ENCODE peak calls at places on chromosomes 1 and 21, in four cellular contexts. F is H9, V is MCF 10A, K is breast epithelium. G is an unnamed sample.

GRCh38 chr1:238558746-238559145 is 668.0 kb upstream of the ZP4 start:
- DNase-seq in V (no peak), F (no peak), K (no peak), G (no peak)

GRCh38 chr1:25355841-25356395 is 17.8 kb downstream of the TMEM50A start:
- DNase-seq in K (no peak), F (no peak), V (no peak), G (no peak)

GRCh38 chr1:54542120-54542961 is 5.7 kb upstream of the ACOT11 start:
- DNase-seq in V (peak), K (no peak), F (peak), G (peak)

GRCh38 chr1:24415910-24416665 is 486 bp downstream of the NIPAL3 start:
- DNase-seq in K (no peak), F (no peak), V (peak), G (peak)

GRCh38 chr1:11944358-11944981 is 10.0 kb downstream of the PLOD1 start:
- DNase-seq in K (no peak), F (peak), V (no peak), G (no peak)

GRCh38 chr1:9315411-9316079 is 22.9 kb downstream of the SPSB1 start:
- DNase-seq in F (no peak), K (no peak), V (peak), G (peak)

GRCh38 chr1:14929547-14930223 is 223.9 kb upstream of the TMEM51 start:
- DNase-seq in F (no peak), V (no peak), K (peak), G (peak)

GRCh38 chr1:223707270-223708000 is 4.9 kb upstream of the CAPN2 start:
- DNase-seq in V (peak), F (no peak), K (peak), G (peak)

GRCh38 chr1:50348449-50349241 is 74.6 kb downstream of the DMRTA2 start:
- DNase-seq in V (peak), F (peak), K (no peak), G (peak)

GRCh38 chr1:226344441-226345120 is 35.6 kb upstream of the LIN9 start:
- DNase-seq in K (no peak), V (no peak), F (no peak), G (no peak)

GRCh38 chr21:45478816-45479669 is 63.2 kb downstream of the SLC19A1 start:
- DNase-seq in F (no peak), V (no peak), K (no peak), G (no peak)

DNA sequence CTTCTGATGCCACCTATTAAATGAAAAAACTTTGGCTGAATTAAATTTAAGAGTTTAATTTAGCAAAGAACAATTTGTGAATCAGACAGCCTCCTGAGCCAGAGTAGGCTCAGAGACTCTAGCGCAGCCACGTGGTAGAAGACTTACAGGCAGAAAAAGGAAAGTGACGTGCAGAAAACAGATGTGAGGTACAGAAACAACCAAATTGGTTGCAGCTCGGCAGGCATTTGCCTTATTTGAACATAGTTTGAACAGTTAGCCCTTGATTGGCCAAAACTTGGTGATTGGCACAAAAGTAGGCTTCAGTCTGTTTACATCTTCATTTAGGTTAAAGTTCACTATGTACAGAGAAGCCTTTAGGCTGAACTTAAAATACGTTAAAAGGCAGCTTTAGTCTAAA is 22.9 kb downstream of the TCP10L start:
- DNase-seq in K (no peak), F (peak), V (no peak), G (peak)
- TF ChIP-seq CTCF in K (peak), F (peak), V (peak), G (peak)

GRCh38 chr1:92461364-92462097 is 25.2 kb downstream of the GFI1 start:
- DNase-seq in F (no peak), K (no peak), V (peak), G (no peak)
- TF ChIP-seq CTCF in F (no peak), K (no peak), V (no peak), G (peak)

GRCh38 chr1:220513834-220514233 is 14.1 kb upstream of the MARK1 start:
- DNase-seq in F (no peak), V (no peak), K (no peak), G (no peak)

GRCh38 chr1:220516014-220516721 is 11.8 kb upstream of the MARK1 start:
- DNase-seq in K (no peak), V (peak), F (no peak), G (no peak)

GRCh38 chr1:220514256-220514655 is 13.7 kb upstream of the MARK1 start:
- DNase-seq in K (no peak), V (no peak), F (no peak), G (no peak)

GRCh38 chr1:220511183-220511582 is 16.8 kb upstream of the MARK1 start:
- DNase-seq in K (no peak), V (peak), F (no peak), G (no peak)

GRCh38 chr1:220511785-220512184 is 16.2 kb upstream of the MARK1 start:
- DNase-seq in V (peak), F (peak), K (no peak), G (no peak)
- TF ChIP-seq CTCF in V (peak), F (peak), K (no peak), G (no peak)

GRCh38 chr1:17724150-17724549 is 31.0 kb upstream of the ACTL8 start:
- DNase-seq in F (no peak), K (no peak), V (no peak), G (no peak)

GRCh38 chr1:17725811-17726582 is 29.1 kb upstream of the ACTL8 start:
- DNase-seq in K (no peak), F (no peak), V (no peak), G (no peak)

GRCh38 chr1:17721444-17721843 is 33.7 kb upstream of the ACTL8 start:
- DNase-seq in V (no peak), K (no peak), F (no peak), G (no peak)

GRCh38 chr1:17725084-17725718 is 29.9 kb upstream of the ACTL8 start:
- DNase-seq in V (peak), K (no peak), F (no peak), G (no peak)

DNA sequence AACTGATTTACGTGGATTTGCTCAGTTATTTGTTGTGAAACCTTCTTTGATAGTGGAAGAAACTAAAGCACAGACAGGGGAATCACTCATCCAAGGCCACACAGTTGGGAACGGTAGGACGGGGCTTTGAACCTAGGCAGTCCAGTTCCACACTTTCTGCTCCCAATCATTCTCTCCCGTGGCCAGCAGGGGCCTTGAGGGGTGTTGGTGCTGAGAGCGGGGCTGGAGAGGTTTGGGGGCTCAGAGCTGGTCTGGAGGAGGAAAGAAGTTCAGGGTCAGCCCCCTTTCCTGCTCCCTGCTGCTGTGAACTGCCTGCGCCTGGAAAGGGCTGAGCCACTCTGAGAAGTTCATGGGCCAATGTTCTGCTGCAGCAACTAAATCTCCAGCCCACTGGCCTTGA is 31.4 kb upstream of the ACTL8 start:
- DNase-seq in F (no peak), K (no peak), V (no peak), G (no peak)
- TF ChIP-seq CTCF in F (peak), K (no peak), V (no peak), G (peak)

DNA sequence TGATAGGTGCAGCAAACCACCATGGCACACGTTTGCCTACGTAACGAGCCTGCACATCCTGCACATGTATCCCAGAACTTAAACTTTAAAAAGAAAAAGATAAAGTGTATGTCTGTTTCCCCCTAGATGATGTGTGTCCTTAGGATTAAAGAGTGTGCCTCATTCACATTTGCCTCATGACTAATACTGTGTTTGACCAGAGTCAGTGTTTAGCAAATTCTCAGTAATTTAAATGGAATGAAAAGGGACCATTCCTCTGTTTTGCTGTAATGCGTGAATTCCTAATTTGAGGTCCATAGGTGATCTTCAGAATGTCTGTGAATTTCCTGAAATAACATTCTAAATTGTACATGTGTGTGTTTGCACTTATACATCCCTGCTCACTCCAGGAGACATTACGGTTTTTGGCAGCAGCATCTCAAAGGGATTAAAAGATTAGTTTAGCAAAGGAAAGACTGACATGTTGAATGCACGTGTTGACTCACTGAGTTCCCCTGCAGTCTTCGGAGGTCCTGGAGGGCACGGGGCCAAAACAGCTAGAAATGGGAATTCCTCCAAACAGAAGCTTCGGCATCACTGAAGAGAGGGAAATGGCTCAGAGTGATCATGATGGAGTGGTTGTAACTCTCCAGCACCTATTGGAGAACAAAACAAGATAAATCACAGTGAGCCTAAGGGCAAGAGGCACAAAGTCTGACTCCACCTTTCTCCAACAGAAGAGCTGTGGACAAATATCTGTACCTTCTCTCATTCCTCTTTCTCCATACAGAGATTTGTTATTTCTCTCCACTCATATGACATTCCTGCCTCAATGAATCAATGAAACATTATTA is 19.1 kb upstream of the SLC35F3 start:
- DNase-seq in K (no peak), V (peak), F (no peak), G (no peak)
- TF ChIP-seq CTCF in K (no peak), V (no peak), F (no peak), G (no peak)

DNA sequence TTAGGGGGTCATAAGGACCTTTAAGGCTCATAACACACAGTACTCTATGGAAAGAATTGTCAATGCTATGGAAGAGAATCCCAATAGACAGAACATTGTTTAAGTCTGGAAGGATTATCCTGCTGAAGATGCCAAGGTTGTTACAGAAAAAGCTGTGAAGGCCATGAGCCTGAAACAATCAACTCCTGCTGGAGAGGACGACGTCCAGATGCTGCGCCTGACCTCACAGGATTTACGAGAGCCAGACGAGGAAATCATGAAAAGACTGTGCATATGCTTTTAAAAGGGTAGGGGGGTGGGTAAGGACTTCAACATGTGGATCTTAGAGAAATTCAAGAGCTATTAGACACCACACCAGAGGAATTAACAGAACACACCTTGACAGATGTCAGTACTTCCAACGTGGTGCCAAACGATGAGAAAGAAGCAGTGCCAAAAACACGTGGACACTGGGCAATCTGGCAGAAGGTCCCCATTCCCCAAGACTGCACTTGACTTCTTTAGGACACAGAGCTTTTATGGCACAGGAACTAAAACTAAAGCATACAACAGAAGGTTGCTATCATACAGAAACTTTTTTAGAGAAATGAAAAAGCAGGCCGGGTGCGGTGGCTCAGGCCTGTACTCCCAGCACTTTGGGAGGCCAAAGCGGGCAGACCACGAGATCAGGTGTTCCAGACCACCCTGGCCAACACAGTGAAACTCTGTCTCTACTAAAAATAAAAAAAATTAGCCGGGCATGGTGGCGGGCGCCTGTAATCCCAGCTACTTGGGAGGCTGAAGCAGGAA is 43.2 kb downstream of the GNB1 start:
- DNase-seq in K (no peak), V (no peak), F (no peak), G (no peak)
- TF ChIP-seq CTCF in K (no peak), V (no peak), F (no peak), G (no peak)

DNA sequence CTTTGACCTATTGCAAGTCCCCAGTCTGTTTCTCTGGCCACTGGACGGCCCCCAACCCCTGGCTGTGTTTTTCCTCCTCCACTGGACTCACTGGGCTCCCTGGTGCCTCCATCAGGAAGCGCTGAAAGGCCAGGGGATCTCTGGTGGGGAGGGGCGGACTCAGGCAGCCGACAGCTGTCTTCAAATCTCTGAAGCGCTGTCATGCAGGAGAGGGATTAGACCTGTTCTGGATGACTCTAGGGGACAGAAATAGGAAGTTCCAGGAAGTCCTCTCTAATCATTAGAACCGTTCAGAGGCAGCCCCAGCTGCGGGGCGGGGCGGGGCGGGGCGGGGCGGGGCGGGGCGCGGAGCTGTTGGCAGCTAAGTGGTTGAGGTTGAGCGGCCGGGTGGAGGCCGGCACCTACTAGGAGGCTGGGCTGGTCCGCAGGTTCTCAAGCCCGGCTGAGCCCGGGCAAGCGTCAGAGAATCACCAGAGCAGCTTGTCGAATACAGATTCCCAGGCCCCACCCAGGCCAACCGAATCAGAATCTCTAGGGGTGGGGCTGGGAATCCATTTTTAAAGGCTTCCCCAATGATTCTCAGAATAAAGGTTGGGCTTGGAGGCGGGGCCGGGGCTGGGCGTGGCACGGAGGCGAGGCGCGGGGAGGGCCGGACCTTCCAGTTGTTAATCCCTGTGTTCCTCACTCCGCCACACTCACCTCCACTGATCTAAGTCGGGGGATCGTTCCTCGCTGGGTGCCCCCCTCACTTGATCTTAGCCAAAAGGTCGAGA is 11.4 kb upstream of the PHLDA3 start:
- DNase-seq in K (peak), F (peak), V (peak), G (peak)
- TF ChIP-seq CTCF in K (no peak), F (no peak), V (no peak), G (no peak)

DNA sequence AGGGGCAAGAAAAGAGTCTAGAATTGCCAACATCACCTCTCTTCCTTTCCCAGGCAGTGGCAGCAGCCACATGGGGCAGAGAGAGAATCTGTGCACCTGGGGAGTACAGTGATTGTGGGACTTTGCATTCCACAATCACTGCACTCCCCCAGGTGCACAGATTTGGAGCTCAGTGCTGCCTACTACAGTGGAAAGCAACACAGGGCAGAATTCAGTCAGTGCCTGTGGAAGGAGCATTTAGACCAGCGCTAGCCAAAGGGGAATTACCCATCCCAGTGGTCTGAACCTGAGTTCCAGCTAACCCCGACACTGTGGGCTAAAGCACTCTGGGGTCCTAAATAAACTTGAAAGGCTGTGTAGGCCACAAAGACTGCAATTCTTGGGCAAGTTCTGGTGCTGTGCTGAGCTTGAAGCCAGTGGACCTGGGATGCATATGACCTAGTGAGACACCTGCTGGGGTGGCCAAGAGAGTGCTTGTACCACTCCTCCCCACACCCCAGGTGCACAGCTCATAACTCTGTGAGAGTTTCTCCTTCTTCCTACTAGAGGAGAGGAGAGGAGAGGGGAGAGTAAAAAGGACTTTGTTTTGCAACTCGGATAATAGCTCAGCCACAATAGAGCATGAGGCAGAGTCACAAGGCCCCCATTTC is 50.3 kb downstream of the NUP210L start:
- DNase-seq in V (peak), K (no peak), F (peak), G (no peak)
- TF ChIP-seq CTCF in V (peak), K (no peak), F (peak), G (no peak)